ENCODE peak calls at places on chromosomes 3 and 15, in five cellular contexts. W is HepG2, K is A549, E is GM12878, L is K562. X is an unnamed sample.

GRCh38 chr3:10950476-10951294 is 41.9 kb upstream of the SLC6A1 start:
- ATAC-seq in W (peak; percentile 62), K (peak; percentile 58), E (peak; percentile 45), L (peak; percentile 85), X (no peak)

GRCh38 chr3:100105536-100105935 is 8.8 kb downstream of the FILIP1L start:
- ATAC-seq in W (no peak), K (no peak), E (peak; percentile 37), L (peak; percentile 43), X (no peak)

GRCh38 chr3:16286672-16287604 is 21.9 kb downstream of the OXNAD1 start:
- ATAC-seq in W (no peak), K (no peak), E (peak; percentile 7), L (peak; percentile 23), X (no peak)

GRCh38 chr3:102299125-102299877 is 135.5 kb upstream of the ZPLD1 start:
- ATAC-seq in W (no peak), K (no peak), E (no peak), L (no peak), X (no peak)

GRCh38 chr15:57468486-57468885 is 92.2 kb downstream of the CGNL1 start:
- ATAC-seq in W (no peak), K (no peak), E (no peak), L (no peak), X (no peak)

GRCh38 chr3:100386437-100387064 is 14.3 kb downstream of the TOMM70 start:
- ATAC-seq in W (peak; percentile 99), K (no peak), E (no peak), L (no peak), X (no peak)

GRCh38 chr3:28743843-28744242 is 395.2 kb upstream of the AZI2 start:
- ATAC-seq in W (no peak), K (no peak), E (no peak), L (no peak), X (no peak)

GRCh38 chr3:71650372-71650771 is 66.8 kb upstream of the FOXP1 start:
- ATAC-seq in W (no peak), K (no peak), E (no peak), L (no peak), X (no peak)

GRCh38 chr3:65605876-65606432 is 432.8 kb downstream of the MAGI1 start:
- ATAC-seq in W (no peak), K (no peak), E (no peak), L (peak; percentile 35), X (no peak)

GRCh38 chr3:4895848-4896247 is 83.4 kb upstream of the BHLHE40 start:
- ATAC-seq in W (no peak), K (no peak), E (no peak), L (no peak), X (no peak)

GRCh38 chr15:67100808-67101581 is 35.6 kb downstream of the SMAD3 start:
- ATAC-seq in W (no peak), K (no peak), E (peak; percentile 78), L (no peak), X (no peak)

GRCh38 chr3:152123457-152123856 is 145.3 kb upstream of the MBNL1 start:
- ATAC-seq in W (no peak), K (peak; percentile 56), E (no peak), L (peak; percentile 70), X (no peak)

GRCh38 chr3:160870327-160870726 is 114.3 kb downstream of the PPM1L start:
- ATAC-seq in W (no peak), K (no peak), E (no peak), L (no peak), X (no peak)

GRCh38 chr15:45340429-45340828 is 37.9 kb downstream of the GATM start:
- ATAC-seq in W (no peak), K (no peak), E (no peak), L (no peak), X (no peak)

GRCh38 chr3:25587975-25588374 is 76.7 kb downstream of the TOP2B start:
- ATAC-seq in W (no peak), K (no peak), E (no peak), L (no peak), X (no peak)

GRCh38 chr3:25586167-25586505 is 78.6 kb downstream of the TOP2B start:
- ATAC-seq in W (no peak), K (no peak), E (no peak), L (no peak), X (no peak)

GRCh38 chr3:25587526-25587925 is 77.2 kb downstream of the TOP2B start:
- ATAC-seq in W (no peak), K (no peak), E (no peak), L (no peak), X (no peak)

GRCh38 chr3:25588441-25589103 is 76.1 kb downstream of the TOP2B start:
- ATAC-seq in W (no peak), K (no peak), E (peak; percentile 33), L (no peak), X (no peak)

DNA sequence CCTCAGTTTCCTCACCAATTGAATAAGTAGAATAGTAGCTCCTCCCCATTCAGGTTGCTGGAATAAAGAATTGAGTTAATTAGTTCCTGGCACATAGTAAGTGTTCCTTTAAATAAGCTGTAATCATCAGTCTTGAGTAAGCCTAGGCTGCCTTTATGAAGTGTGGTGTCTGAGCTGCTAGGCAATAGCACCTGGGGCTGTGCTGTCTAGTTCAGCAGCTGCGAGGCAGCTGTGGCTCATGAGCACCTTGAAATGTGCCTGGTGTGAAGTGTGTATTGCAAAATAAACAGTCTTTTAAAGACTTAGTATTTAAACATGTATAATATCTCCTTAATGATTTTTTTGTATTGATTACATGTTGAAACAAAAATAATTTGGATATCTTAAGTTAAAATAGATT is 77.6 kb downstream of the TOP2B start:
- ATAC-seq in W (no peak), K (no peak), E (no peak), L (no peak), X (no peak)
- TF ChIP-seq CTCF in W (no peak), K (no peak), E (no peak), L (no peak), X (no peak)

GRCh38 chr3:149343951-149344350 is 10.5 kb upstream of the TM4SF18 start:
- ATAC-seq in W (no peak), K (no peak), E (peak; percentile 29), L (no peak), X (no peak)

GRCh38 chr3:149336925-149337324 is 3.5 kb upstream of the TM4SF18 start:
- ATAC-seq in W (no peak), K (no peak), E (no peak), L (no peak), X (no peak)

GRCh38 chr3:149340310-149340933 is 7.0 kb upstream of the TM4SF18 start:
- ATAC-seq in W (peak; percentile 79), K (peak; percentile 82), E (no peak), L (no peak), X (peak; percentile 34)

GRCh38 chr3:149342413-149343340 is 9.2 kb upstream of the TM4SF18 start:
- ATAC-seq in W (no peak), K (no peak), E (no peak), L (no peak), X (no peak)

DNA sequence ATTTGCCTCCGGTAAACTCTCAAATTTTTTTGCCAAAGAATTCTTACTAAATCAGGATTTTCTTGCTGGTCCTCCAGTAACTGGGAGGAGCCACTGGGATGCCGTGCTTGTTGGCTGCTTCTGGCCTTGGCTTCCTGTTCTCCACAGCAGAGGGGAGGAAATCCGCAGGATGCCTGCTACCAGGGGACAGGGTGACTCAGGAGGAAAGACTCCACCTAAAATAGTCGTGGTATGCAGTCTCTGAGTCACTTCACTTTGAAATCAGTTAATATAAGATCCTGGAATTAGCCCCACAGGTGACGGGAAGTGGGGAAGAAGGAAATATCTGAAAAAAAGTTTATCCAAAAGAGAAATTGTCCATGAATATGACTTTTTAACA is 6.5 kb upstream of the TM4SF18 start:
- ATAC-seq in W (peak; percentile 93), K (peak; percentile 100), E (no peak), L (no peak), X (peak; percentile 99)
- TF ChIP-seq EP300 in W (no peak), K (peak; percentile 92), E (no peak), L (no peak), X (no peak)

DNA sequence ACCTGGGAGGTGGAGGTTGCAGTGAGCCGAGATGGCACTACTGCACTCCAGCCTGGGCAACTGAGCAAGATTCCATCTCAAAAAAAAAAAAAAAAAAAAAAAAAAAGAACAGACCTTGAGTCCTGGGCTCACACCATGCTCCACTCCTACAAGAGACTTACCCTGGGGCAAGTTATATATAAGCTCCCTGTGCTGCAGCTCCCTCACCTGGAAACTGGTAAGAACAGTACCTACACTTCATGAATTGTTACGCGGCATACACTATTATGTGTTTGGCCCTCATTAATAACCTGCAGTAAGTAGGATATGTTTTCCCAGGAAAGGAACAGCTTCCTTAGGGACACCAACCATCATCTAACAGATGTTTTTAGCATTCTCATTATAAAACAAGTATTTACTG is 119.6 kb downstream of the FMN1 start:
- ATAC-seq in W (peak; percentile 29), K (no peak), E (no peak), L (no peak), X (no peak)
- TF ChIP-seq CTCF in W (peak; percentile 33), K (no peak), E (no peak), L (peak; percentile 15), X (no peak)

DNA sequence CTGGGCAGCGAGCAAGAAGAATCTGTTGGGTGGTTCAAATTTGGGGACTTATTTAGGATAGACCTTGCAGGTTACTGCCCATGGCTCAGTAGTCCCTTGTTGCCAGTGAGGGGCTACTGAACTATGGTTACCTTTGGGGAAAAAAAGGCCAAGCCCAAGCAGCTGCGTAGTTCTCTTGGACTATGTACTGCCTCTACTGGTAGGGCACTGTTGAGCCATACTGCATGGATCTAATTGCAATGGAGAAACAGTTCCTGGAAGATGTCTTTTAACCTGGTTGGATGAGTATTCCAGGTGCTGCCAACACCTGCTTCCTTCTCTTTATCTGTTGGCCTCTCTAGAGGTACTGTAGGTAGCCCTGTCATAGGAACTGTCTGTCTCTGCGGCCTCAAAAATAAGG is 671.9 kb upstream of the CBLB start:
- ATAC-seq in W (no peak), K (no peak), E (no peak), L (no peak), X (no peak)
- TF ChIP-seq EP300 in W (no peak), K (no peak), E (no peak), L (no peak), X (no peak)

GRCh38 chr15:49901867-49902775 is 216.9 kb downstream of the ATP8B4 start:
- ATAC-seq in W (no peak), K (no peak), E (no peak), L (no peak), X (peak; percentile 58)
- TF ChIP-seq CTCF in W (no peak), K (peak; percentile 72), E (no peak), L (no peak), X (peak; percentile 42)

GRCh38 chr3:188578579-188579363 is 424.8 kb downstream of the LPP start:
- ATAC-seq in W (no peak), K (no peak), E (no peak), L (no peak), X (peak; percentile 87)
- TF ChIP-seq EP300 in W (no peak), K (no peak), E (no peak), L (no peak), X (no peak)

X was measured in gastroesophageal sphincter.